ENCODE peak calls at places on chromosomes 11 and 22, in five cellular contexts. W is mucosa of descending colon, D is esophagus squamous epithelium, M is colonic mucosa, F is testis. H is an unnamed sample.

GRCh38 chr11:46247664-46248063 is 29.8 kb upstream of the CREB3L1 start:
- DNase-seq in D (no peak), W (peak; percentile 57), M (peak; percentile 78), F (no peak), H (peak; percentile 34)

GRCh38 chr22:25746012-25746373 is 4.0 kb downstream of the MYO18B start:
- DNase-seq in M (no peak), W (no peak), D (no peak), F (no peak), H (no peak)

GRCh38 chr11:6663794-6664478 is 8.3 kb upstream of the DCHS1 start:
- DNase-seq in M (no peak), W (no peak), D (no peak), F (no peak), H (no peak)

GRCh38 chr22:50673231-50674126 is 856 bp downstream of the SHANK3 start:
- DNase-seq in W (no peak), M (no peak), D (no peak), F (no peak), H (no peak)

GRCh38 chr22:27662359-27663030 is 139.1 kb downstream of the MN1 start:
- DNase-seq in F (peak; percentile 90), W (peak; percentile 41), M (peak; percentile 46), D (no peak), H (peak; percentile 64)

GRCh38 chr22:24466831-24467249 is 28.3 kb upstream of the UPB1 start:
- DNase-seq in W (no peak), M (no peak), D (no peak), F (peak; percentile 73), H (no peak)

GRCh38 chr11:8090756-8091155 is 9.7 kb downstream of the TUB start:
- DNase-seq in M (no peak), W (no peak), F (peak; percentile 75), D (no peak), H (peak; percentile 73)

GRCh38 chr11:102883132-102883531 is 8.3 kb upstream of the MMP12 start:
- DNase-seq in M (no peak), W (no peak), D (no peak), F (no peak), H (no peak)

GRCh38 chr11:83070044-83070877 is 1.4 kb downstream of the RAB30 start:
- DNase-seq in F (no peak), W (no peak), D (no peak), M (no peak), H (no peak)

GRCh38 chr11:85694385-85694980 is 8.5 kb upstream of the CCDC89 start:
- DNase-seq in W (no peak), F (no peak), M (no peak), D (no peak), H (no peak)

GRCh38 chr22:19442166-19442565 is 5.3 kb downstream of the C22orf39 start:
- DNase-seq in F (no peak), M (no peak), W (no peak), D (no peak), H (no peak)

GRCh38 chr22:44648085-44648820 is 53.8 kb upstream of the PRR5 start:
- DNase-seq in F (no peak), D (no peak), M (no peak), W (no peak), H (no peak)

GRCh38 chr22:45781941-45782340 is 110.3 kb downstream of the ATXN10 start:
- DNase-seq in W (no peak), M (no peak), D (no peak), F (no peak), H (no peak)

GRCh38 chr11:61709572-61709971 is 29.4 kb downstream of the DAGLA start:
- DNase-seq in W (no peak), M (no peak), F (no peak), D (no peak), H (no peak)

GRCh38 chr11:68775951-68776388 is 24.6 kb upstream of the TESMIN start:
- DNase-seq in M (no peak), W (no peak), F (no peak), D (no peak), H (no peak)

GRCh38 chr11:12698049-12698448 is 23.8 kb downstream of the TEAD1 start:
- DNase-seq in D (no peak), F (no peak), W (no peak), M (no peak), H (no peak)
- H3K4me1 ChIP-seq in D (peaks cover 86% of the 10 kb centered on the region), F (peaks cover 18% of the 10 kb centered on the region), W (peaks cover 16% of the 10 kb centered on the region), M (peaks cover 5% of the 10 kb centered on the region), H (peaks cover 34% of the 10 kb centered on the region)

GRCh38 chr11:67153971-67154370 is 34.9 kb downstream of the KDM2A start:
- DNase-seq in F (no peak), D (no peak), M (no peak), W (no peak), H (no peak)
- H3K36me3 ChIP-seq in F (no peaks in the 10 kb centered on the region), D (peaks cover 72% of the 10 kb centered on the region), M (no peaks in the 10 kb centered on the region), W (no peaks in the 10 kb centered on the region), H (peaks cover 26% of the 10 kb centered on the region)

GRCh38 chr11:35944503-35945136 is 758 bp downstream of the LDLRAD3 start:
- DNase-seq in D (no peak), M (no peak), W (no peak), F (no peak), H (no peak)
- H3K4me3 ChIP-seq in D (peak overlapping the region; percentile 83), M (peak overlapping the region; percentile 53), W (peak overlapping the region; percentile 11), F (peak overlapping the region; percentile 63), H (peak overlapping the region; percentile 79)

GRCh38 chr11:72745925-72746550 is 6.2 kb downstream of the ARAP1 start:
- DNase-seq in F (no peak), M (no peak), D (no peak), W (no peak), H (no peak)

GRCh38 chr11:72743321-72744221 is 8.6 kb downstream of the ARAP1 start:
- DNase-seq in W (no peak), F (no peak), M (no peak), D (no peak), H (no peak)

GRCh38 chr11:72746821-72747220 is 5.4 kb downstream of the ARAP1 start:
- DNase-seq in M (no peak), F (no peak), W (no peak), D (no peak), H (no peak)

GRCh38 chr11:72744474-72744873 is 7.7 kb downstream of the ARAP1 start:
- DNase-seq in D (no peak), W (no peak), M (no peak), F (no peak), H (no peak)

DNA sequence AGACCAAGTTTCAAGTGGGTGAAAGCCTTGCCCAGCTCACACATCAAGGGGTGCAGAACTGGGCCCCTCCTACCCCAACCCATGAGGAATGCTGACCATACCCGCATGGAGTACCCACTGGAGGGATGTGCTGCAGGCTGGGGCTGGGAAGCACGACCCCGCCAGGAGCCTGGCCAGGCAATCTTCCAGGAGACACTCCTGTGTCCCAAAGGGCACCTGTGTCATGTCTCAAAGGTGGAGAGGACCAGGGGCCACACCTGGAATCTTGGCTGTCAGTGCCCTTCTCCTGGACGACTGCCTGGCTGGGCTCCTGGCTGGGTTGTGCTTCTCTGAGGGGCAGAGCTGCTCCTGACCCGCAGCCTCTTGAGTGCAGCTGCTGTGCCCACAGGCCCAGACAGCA is 6.7 kb downstream of the ARAP1 start:
- DNase-seq in W (no peak), F (no peak), D (no peak), M (no peak), H (no peak)
- H3K4me1 ChIP-seq in W (peaks cover 16% of the 10 kb centered on the region), F (no peaks in the 10 kb centered on the region), D (peaks cover 50% of the 10 kb centered on the region), M (peaks cover 8% of the 10 kb centered on the region), H (peaks cover 12% of the 10 kb centered on the region)

DNA sequence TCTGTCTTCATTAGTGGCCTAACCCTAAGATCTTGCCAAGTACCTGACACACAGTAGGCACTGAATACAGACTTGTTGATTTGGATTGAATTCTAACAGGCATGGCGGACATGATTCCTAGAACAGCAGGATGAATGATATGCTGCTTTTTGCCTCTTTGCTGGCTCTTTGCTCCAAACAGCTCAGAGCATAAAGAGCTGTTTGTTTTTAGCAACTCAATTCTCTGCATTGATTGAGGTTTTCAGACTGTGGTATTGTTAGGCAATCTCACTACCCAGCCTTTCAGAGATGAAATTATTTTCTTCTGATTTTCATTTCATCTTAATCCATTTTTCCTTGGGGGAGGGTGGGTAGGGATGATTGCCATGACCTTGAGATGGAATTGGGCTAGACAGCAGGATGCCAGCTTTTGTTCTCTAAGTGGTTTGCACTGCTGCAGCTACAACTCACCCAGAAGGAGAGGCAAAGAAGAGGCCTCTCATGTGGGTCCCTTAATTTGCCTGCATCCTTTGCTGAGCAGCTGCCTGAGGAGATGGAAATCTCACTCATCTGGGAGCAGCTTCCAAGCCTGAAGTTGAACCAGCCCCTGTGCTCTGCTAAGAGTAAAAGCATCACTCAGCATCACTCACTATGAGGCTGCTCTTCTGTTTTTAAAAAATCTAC is 20.5 kb downstream of the COA4 start:
- DNase-seq in F (no peak), M (no peak), W (no peak), D (no peak), H (peak; percentile 15)
- H3K36me3 ChIP-seq in F (no peaks in the 10 kb centered on the region), M (no peaks in the 10 kb centered on the region), W (no peaks in the 10 kb centered on the region), D (peaks cover 39% of the 10 kb centered on the region), H (peaks cover 25% of the 10 kb centered on the region)

GRCh38 chr11:43358670-43359431 is at the start of gene TTC17:
- DNase-seq in M (peak; percentile 97), F (peak; percentile 96), D (peak; percentile 73), W (peak; percentile 96), H (peak; percentile 91)

GRCh38 chr11:43358308-43358669 is 431 bp upstream of the TTC17 start:
- DNase-seq in F (no peak), M (no peak), D (no peak), W (no peak), H (no peak)

GRCh38 chr11:43359432-43359818 is 705 bp downstream of the TTC17 start:
- DNase-seq in M (no peak), F (peak; percentile 47), W (no peak), D (no peak), H (peak; percentile 15)

GRCh38 chr11:43360361-43361032 is 1.8 kb downstream of the TTC17 start:
- DNase-seq in M (no peak), D (no peak), W (no peak), F (no peak), H (no peak)
- H3K4me3 ChIP-seq in M (no peak overlapping the region), D (peak overlapping the region; percentile 92), W (no peak overlapping the region), F (no peak overlapping the region), H (peak overlapping the region; percentile 85)

GRCh38 chr11:59219836-59220235 is 7.1 kb upstream of the MPEG1 start:
- DNase-seq in W (no peak), F (no peak), D (no peak), M (no peak), H (no peak)
- H3K4me1 ChIP-seq in W (no peaks in the 10 kb centered on the region), F (no peaks in the 10 kb centered on the region), D (peaks cover 37% of the 10 kb centered on the region), M (no peaks in the 10 kb centered on the region), H (no peaks in the 10 kb centered on the region)

GRCh38 chr11:62715150-62716130 is 8.0 kb downstream of the GNG3 start:
- DNase-seq in F (no peak), M (no peak), W (no peak), D (no peak), H (no peak)
- H3K36me3 ChIP-seq in F (no peaks in the 10 kb centered on the region), M (peaks cover 25% of the 10 kb centered on the region), W (peaks cover 37% of the 10 kb centered on the region), D (peaks cover 100% of the 10 kb centered on the region), H (peaks cover 53% of the 10 kb centered on the region)

GRCh38 chr22:30928401-30928800 is 40.2 kb downstream of the MORC2 start:
- DNase-seq in F (peak; percentile 6), D (no peak), W (no peak), M (no peak), H (no peak)
- H3K4me3 ChIP-seq in F (no peak overlapping the region), D (no peak overlapping the region), W (no peak overlapping the region), M (no peak overlapping the region), H (no peak overlapping the region)